ENCODE peak calls at places on chromosome X, in five cellular contexts. P is PC-9, K is breast epithelium, U is psoas muscle, G is astrocyte of the spinal cord. Z is an unnamed sample.

GRCh38 chrX:103240155-103240554 is 14.8 kb downstream of the TCEAL8 start:
- DNase-seq in P (no peak), K (no peak), G (no peak), U (no peak), Z (no peak)

GRCh38 chrX:132491191-132491590 is 2.4 kb upstream of the MBNL3 start:
- DNase-seq in P (peak), U (no peak), G (no peak), K (no peak), Z (peak)

GRCh38 chrX:148135738-148136137 is 154.6 kb downstream of the FMR1NB start:
- DNase-seq in U (no peak), P (no peak), K (no peak), G (peak), Z (no peak)

GRCh38 chrX:121146059-121146628 is 98.7 kb downstream of the GLUD2 start:
- DNase-seq in K (no peak), U (no peak), P (no peak), G (peak), Z (no peak)

GRCh38 chrX:22063284-22063683 is 31.2 kb downstream of the PHEX start:
- DNase-seq in G (no peak), U (no peak), P (no peak), K (no peak), Z (no peak)

GRCh38 chrX:150977411-150978162 is 5.5 kb upstream of the HMGB3 start:
- DNase-seq in K (no peak), G (no peak), P (no peak), U (no peak), Z (no peak)

GRCh38 chrX:47321386-47321785 is 49.0 kb upstream of the ZNF157 start:
- DNase-seq in K (no peak), U (peak), P (peak), G (peak), Z (no peak)

GRCh38 chrX:138191998-138192397 is 519.5 kb downstream of the FGF13 start:
- DNase-seq in G (peak), U (no peak), K (no peak), P (peak), Z (no peak)

GRCh38 chrX:54473993-54474859 is 21.8 kb downstream of the FGD1 start:
- DNase-seq in G (no peak), K (no peak), P (peak), U (no peak), Z (no peak)

GRCh38 chrX:13334491-13334890 is 14.6 kb upstream of the ATXN3L start:
- DNase-seq in K (no peak), G (no peak), U (no peak), P (no peak), Z (no peak)

GRCh38 chrX:41475611-41476241 is 28.6 kb downstream of the NYX start:
- DNase-seq in P (no peak), U (no peak), K (no peak), G (no peak), Z (no peak)

GRCh38 chrX:30060718-30061117 is 154.6 kb upstream of the MAGEB2 start:
- DNase-seq in U (no peak), P (no peak), K (no peak), G (peak), Z (peak)

GRCh38 chrX:133325422-133325821 is 89.9 kb downstream of the GPC4 start:
- DNase-seq in G (peak), U (no peak), P (no peak), K (no peak), Z (no peak)

GRCh38 chrX:153644356-153645125 is 2.5 kb upstream of the DUSP9 start:
- DNase-seq in K (no peak), P (no peak), U (no peak), G (no peak), Z (no peak)

GRCh38 chrX:118847676-118848075 is 24.1 kb downstream of the ZCCHC12 start:
- DNase-seq in G (peak), K (no peak), P (no peak), U (no peak), Z (no peak)

GRCh38 chrX:20252392-20253231 is 14.1 kb downstream of the RPS6KA3 start:
- DNase-seq in G (peak), P (peak), U (peak), K (peak), Z (no peak)

GRCh38 chrX:10533686-10534365 is 86.6 kb downstream of the MID1 start:
- DNase-seq in U (no peak), K (no peak), P (no peak), G (no peak), Z (no peak)

GRCh38 chrX:1452497-1453389 is at the start of gene ASMTL:
- DNase-seq in G (peak), U (peak), K (peak), P (peak), Z (peak)

GRCh38 chrX:129996120-129996519 is 13.7 kb downstream of the BCORL1 start:
- DNase-seq in K (no peak), G (peak), U (no peak), P (no peak), Z (no peak)

GRCh38 chrX:7170903-7171302 is 22.9 kb upstream of the PUDP start:
- DNase-seq in U (no peak), G (no peak), P (no peak), K (no peak), Z (no peak)

GRCh38 chrX:43717161-43717560 is 61.1 kb downstream of the MAOA start:
- DNase-seq in K (no peak), P (no peak), G (no peak), U (no peak), Z (no peak)

GRCh38 chrX:69179380-69179911 is 14.2 kb upstream of the PJA1 start:
- DNase-seq in U (no peak), K (no peak), P (no peak), G (peak), Z (no peak)

GRCh38 chrX:67544281-67544680 is 460 bp downstream of the AR start:
- DNase-seq in K (no peak), G (peak), U (peak), P (no peak), Z (no peak)

GRCh38 chrX:110044531-110045249 is 41.8 kb downstream of the TMEM164 start:
- DNase-seq in P (no peak), U (no peak), K (no peak), G (no peak), Z (no peak)

GRCh38 chrX:121987163-121987562 is 939.8 kb downstream of the GLUD2 start:
- DNase-seq in K (no peak), G (peak), P (no peak), U (no peak), Z (no peak)

GRCh38 chrX:44946771-44947170 is 73.8 kb downstream of the KDM6A start:
- DNase-seq in K (no peak), P (no peak), G (peak), U (no peak), Z (no peak)

GRCh38 chrX:130887392-130887791 is 15.6 kb downstream of the ENOX2 start:
- DNase-seq in G (no peak), P (no peak), U (no peak), K (no peak), Z (no peak)

GRCh38 chrX:126489141-126489540 is 63.5 kb downstream of the DCAF12L1 start:
- DNase-seq in U (no peak), G (peak), K (no peak), P (no peak), Z (no peak)

DNA sequence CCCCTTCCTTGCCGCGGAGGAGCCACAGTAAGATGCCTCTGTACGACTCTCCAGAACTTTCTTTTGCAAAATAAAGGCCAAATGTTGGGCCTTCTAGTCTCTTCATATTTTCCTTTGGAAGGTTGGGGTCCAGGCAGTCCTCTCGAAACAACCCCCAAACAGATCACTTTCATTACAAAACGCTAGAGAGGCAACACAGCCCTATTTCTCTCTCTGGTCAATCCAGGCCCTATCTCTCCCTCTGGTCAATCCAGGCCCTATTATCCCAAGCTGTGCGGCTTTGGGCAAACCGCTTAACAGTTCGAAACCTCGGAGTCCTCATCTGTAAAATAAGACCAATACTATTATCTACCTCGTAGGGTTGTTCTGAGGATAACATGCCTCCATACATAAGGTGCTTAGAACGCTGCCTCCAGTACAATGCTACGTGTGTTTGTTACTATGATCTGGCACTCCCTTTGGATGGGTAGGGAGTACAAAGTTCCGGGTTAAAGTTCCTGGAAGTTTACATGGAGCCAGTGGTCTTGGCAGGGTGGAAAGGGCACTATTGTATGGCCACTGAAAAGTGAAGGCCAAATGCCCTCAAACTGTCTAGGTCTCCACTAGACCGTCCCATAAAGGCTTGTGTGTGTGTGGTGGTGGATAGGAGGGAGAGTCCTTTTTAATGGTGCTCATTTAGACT is 75.4 kb upstream of the BCOR start:
- DNase-seq in P (no peak), U (no peak), G (no peak), K (no peak), Z (no peak)
- H3K4me3 ChIP-seq in P (no peak), U (peak), G (no peak), K (peak), Z (no peak)

DNA sequence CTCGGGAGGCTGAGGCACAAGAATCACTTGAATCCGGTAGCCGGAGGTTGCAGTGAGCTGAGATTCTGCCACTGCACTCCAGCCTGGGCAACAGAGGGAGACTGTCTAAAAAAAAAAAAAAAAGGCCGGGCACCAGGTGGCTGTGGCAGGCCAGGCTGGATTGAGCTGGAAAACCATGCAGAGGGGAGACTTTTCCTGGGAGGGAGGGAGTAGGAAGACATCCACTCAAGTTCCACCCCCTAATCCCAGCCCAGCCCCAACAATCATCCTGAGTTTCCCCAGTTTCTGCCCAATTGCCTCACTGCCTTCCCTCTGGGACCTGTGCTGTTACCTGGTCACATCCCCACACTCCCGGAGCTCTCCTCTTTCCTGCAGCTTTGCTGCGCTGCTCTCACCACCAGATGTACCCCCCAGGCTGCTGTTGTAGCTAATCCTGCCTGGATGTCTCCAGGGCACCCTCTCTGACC is 9.0 kb upstream of the TSPYL2 start:
- DNase-seq in P (no peak), K (no peak), U (no peak), G (no peak), Z (no peak)
- H3K4me3 ChIP-seq in P (no peak), K (no peak), U (no peak), G (no peak), Z (no peak)

DNA sequence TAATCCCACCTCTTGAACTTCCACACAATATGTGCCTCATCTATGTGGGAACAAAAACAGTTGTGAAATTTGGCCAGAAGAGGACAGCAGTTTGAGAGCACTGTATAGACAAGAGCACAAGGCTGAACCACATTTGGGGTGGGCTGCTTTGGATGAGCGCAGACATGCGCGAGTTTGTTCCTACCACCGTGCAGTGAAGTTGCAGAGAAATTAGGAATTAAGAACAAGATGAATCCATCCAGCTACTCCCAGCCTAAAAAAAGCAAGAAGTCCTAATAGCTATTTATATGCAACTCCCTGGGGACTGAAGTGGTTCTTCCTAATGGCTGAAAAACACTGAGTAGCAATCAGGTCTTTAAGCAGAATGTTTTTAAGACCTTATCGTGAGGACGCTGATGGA is 1.0 kb downstream of the GAB3 start:
- DNase-seq in G (no peak), P (no peak), U (no peak), K (no peak), Z (no peak)
- H3K4me3 ChIP-seq in G (no peak), P (no peak), U (peak), K (peak), Z (no peak)

DNA sequence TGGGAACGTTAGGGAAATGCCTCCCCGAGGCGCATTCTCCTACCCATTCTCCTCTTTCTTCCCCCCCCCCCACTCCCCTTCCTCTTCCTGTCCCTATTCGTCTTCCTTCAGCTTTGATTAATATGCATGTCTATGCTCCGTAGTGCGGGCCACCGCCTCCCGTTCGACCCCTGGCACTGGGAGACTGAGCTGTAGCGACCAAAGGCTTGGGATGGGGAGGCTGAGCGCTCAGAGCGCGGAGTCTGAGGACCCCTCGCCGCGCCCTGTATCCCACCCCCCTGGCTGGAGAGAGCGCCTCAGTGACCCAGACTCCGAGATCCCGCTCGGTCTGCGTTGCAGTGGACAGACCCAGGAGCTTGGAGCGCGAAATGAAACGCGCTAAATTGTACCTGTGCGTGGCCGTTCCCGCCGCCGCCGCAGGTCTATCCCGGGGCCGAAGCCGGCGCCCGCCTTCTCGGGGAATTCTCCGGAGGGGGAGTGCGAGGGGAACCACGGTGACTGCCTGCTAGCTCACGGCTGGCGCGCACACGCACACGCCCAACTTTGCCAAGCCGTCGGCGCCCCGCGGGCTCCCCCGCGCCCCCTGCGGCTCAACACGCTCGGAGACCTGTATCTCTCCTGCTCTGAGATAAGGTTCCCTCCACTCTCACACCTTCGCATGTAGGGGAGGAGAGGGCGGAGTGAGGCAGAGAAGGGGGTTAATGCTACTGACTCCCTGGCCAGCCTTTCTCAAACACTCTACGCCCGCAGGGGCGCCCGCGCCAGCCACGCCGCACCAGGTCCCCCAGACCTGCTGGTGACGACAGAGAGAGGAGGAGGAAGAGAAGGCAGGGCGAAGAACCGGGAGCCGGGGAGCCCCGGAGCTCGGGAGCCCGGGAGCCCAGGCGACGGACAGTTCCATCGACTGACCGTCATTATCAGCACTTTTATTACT is 1.5 kb upstream of the PTCHD1 start:
- DNase-seq in U (no peak), P (no peak), G (no peak), K (no peak), Z (no peak)
- H3K4me3 ChIP-seq in U (peak), P (no peak), G (no peak), K (peak), Z (no peak)

GRCh38 chrX:24242649-24243556 is 71.0 kb downstream of the SUPT20HL2 start:
- DNase-seq in U (peak), K (no peak), G (peak), P (no peak), Z (peak)
- H3K4me3 ChIP-seq in U (no peak), K (no peak), G (no peak), P (no peak), Z (no peak)

GRCh38 chrX:136193771-136194170 is 46.4 kb downstream of the FHL1 start:
- DNase-seq in U (no peak), G (no peak), K (no peak), P (no peak), Z (no peak)
- H3K4me3 ChIP-seq in U (peak), G (no peak), K (no peak), P (no peak), Z (no peak)

GRCh38 chrX:33416273-33416805 is 205.0 kb upstream of the DMD start:
- DNase-seq in K (no peak), U (no peak), G (no peak), P (no peak), Z (no peak)
- H3K4me3 ChIP-seq in K (no peak), U (no peak), G (no peak), P (no peak), Z (no peak)

DNA sequence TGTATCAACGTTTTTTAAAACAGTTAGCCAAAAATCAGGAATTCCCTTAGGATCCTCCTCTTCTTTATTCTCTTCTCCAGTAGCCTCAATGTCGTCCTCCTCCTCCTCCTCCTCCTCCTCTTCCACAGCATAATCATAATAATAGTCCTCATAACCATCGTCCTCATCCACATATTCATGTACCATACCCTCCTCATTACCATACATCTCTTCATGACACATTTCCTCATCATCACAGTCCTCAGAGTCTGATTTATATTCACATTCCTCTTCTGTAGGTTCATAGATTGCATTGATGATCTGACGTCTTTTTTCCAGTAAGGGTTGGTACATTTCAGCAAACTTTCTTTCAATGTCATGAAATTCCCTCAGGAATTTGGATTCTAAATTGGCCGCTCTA is 917 bp downstream of the NAP1L2 start:
- DNase-seq in G (no peak), K (no peak), P (no peak), U (no peak), Z (no peak)
- H3K4me3 ChIP-seq in G (no peak), K (peak), P (peak), U (peak), Z (peak)

Z was measured in LNCaP clone FGC.